ENCODE peak calls at places on chromosomes 5 and 9, in ten cellular contexts. C, O, B, I, M, J, W, X, H and Y are unnamed samples.

GRCh38 chr9:104280216-104280585 is 186.1 kb downstream of the SMC2 start:
- DNase-seq in C (no peak), W (no peak), B (no peak), J (no peak), I (no peak), H (no peak), O (no peak), X (no peak), M (no peak), Y (no peak)

GRCh38 chr9:114888599-114888998 is 41.8 kb downstream of the TNFSF8 start:
- DNase-seq in H (no peak), W (no peak), C (no peak), I (no peak), X (no peak), J (no peak), M (no peak), B (no peak), O (no peak), Y (no peak)

GRCh38 chr5:14946813-14947640 is 75.4 kb upstream of the ANKH start:
- DNase-seq in O (peak), W (no peak), X (peak), B (no peak), I (no peak), M (peak), J (peak), H (peak), C (no peak), Y (no peak)

GRCh38 chr9:117772960-117773359 is 68.8 kb downstream of the TLR4 start:
- DNase-seq in H (no peak), I (no peak), W (no peak), X (no peak), M (no peak), J (no peak), B (no peak), C (no peak), O (no peak), Y (no peak)

GRCh38 chr9:119905706-119906105 is 536.5 kb upstream of the BRINP1 start:
- DNase-seq in H (no peak), O (no peak), J (no peak), I (no peak), W (no peak), X (peak), B (no peak), M (no peak), C (no peak), Y (no peak)

GRCh38 chr5:157516626-157517325 is 56.8 kb downstream of the NIPAL4 start:
- DNase-seq in H (no peak), J (peak), M (no peak), W (no peak), I (peak), O (no peak), X (no peak), B (no peak), C (peak), Y (peak)

GRCh38 chr9:35935755-35936509 is 22.0 kb downstream of the OR2S2 start:
- DNase-seq in O (no peak), J (no peak), C (no peak), X (no peak), H (no peak), M (no peak), W (no peak), B (no peak), I (no peak), Y (no peak)

GRCh38 chr5:125703616-125704015 is 719.6 kb upstream of the GRAMD2B start:
- DNase-seq in W (no peak), J (no peak), H (no peak), O (no peak), B (no peak), M (no peak), X (no peak), C (no peak), I (no peak), Y (no peak)

GRCh38 chr9:119026120-119026519 is 343.1 kb downstream of the BRINP1 start:
- DNase-seq in C (peak), I (peak), O (peak), B (no peak), M (no peak), X (no peak), J (no peak), W (peak), H (no peak), Y (peak)

GRCh38 chr9:34514401-34514800 is 8.4 kb downstream of the ENHO start:
- DNase-seq in O (no peak), B (no peak), X (no peak), C (no peak), I (no peak), W (no peak), H (no peak), M (no peak), J (no peak), Y (no peak)

GRCh38 chr9:114779352-114779845 is 26.4 kb downstream of the TNFSF15 start:
- DNase-seq in I (no peak), O (no peak), B (no peak), C (peak), W (peak), M (no peak), X (peak), H (no peak), J (no peak), Y (peak)

GRCh38 chr5:26282190-26282589 is 756.2 kb downstream of the CDH9 start:
- DNase-seq in J (no peak), W (no peak), I (no peak), H (no peak), C (no peak), X (no peak), M (no peak), O (no peak), B (no peak), Y (no peak)

GRCh38 chr5:146878471-146879172 is at the start of gene PPP2R2B:
- DNase-seq in X (peak), H (peak), B (no peak), I (peak), O (peak), W (peak), C (peak), J (peak), M (no peak), Y (no peak)

GRCh38 chr5:96537386-96537785 is 104.3 kb upstream of the PCSK1 start:
- DNase-seq in J (no peak), B (no peak), W (no peak), C (no peak), M (no peak), X (no peak), O (no peak), H (no peak), I (no peak), Y (no peak)

GRCh38 chr5:122846051-122846567 is 696 bp downstream of the SNX24 start:
- DNase-seq in H (no peak), M (no peak), B (no peak), W (no peak), J (peak), O (peak), X (peak), C (no peak), I (no peak), Y (peak)